ENCODE peak calls at places on chromosomes 16 and 17, in nine cellular contexts. A is GM12865, O is GM23338, V is transverse colon, C is AG10803, P is tibial artery, D is HFFc6, Z is heart left ventricle, B is neural crest cell. G is an unnamed sample.

GRCh38 chr16:76650579-76650978 is 373.4 kb downstream of the CNTNAP4 start:
- DNase-seq in A (no peak), O (no peak), V (no peak), C (no peak), P (no peak), D (no peak), Z (no peak), B (no peak), G (no peak)

GRCh38 chr17:72030067-72030899 is 90.5 kb upstream of the SOX9 start:
- DNase-seq in A (peak), O (peak), V (peak), C (peak), P (no peak), D (peak), Z (peak), B (peak), G (peak)

GRCh38 chr17:81241648-81242420 is 2.7 kb downstream of the NDUFAF8 start:
- DNase-seq in A (peak), O (peak), V (peak), C (peak), P (no peak), D (no peak), Z (peak), B (peak), G (peak)

GRCh38 chr17:78399693-78400144 is 21.3 kb downstream of the PGS1 start:
- DNase-seq in A (no peak), O (no peak), V (no peak), C (no peak), P (no peak), D (no peak), Z (no peak), B (no peak), G (no peak)

GRCh38 chr17:31554930-31555329 is 163.5 kb downstream of the RAB11FIP4 start:
- DNase-seq in A (no peak), O (no peak), V (no peak), C (peak), P (no peak), D (no peak), Z (no peak), B (no peak), G (no peak)

GRCh38 chr17:13601776-13602551 is at the start of gene HS3ST3A1:
- DNase-seq in A (no peak), O (peak), V (peak), C (peak), P (no peak), D (peak), Z (peak), B (peak), G (peak)

GRCh38 chr16:25643633-25644032 is 48.1 kb upstream of the HS3ST4 start:
- DNase-seq in A (peak), O (no peak), V (no peak), C (no peak), P (no peak), D (no peak), Z (no peak), B (no peak), G (no peak)

GRCh38 chr16:1610841-1611653 is 825 bp downstream of the IFT140 start:
- DNase-seq in A (peak), O (no peak), V (peak), C (no peak), P (no peak), D (no peak), Z (no peak), B (no peak), G (no peak)

GRCh38 chr16:19415918-19416317 is 1.8 kb upstream of the TMC5 start:
- DNase-seq in A (no peak), O (no peak), V (no peak), C (no peak), P (no peak), D (no peak), Z (no peak), B (no peak), G (no peak)

GRCh38 chr17:48310748-48311213 is 119.2 kb downstream of the SKAP1 start:
- DNase-seq in A (no peak), O (peak), V (no peak), C (no peak), P (no peak), D (no peak), Z (no peak), B (no peak), G (peak)

GRCh38 chr17:34412022-34412421 is 49.0 kb upstream of the CCL1 start:
- DNase-seq in A (no peak), O (no peak), V (no peak), C (no peak), P (no peak), D (no peak), Z (no peak), B (no peak), G (no peak)

GRCh38 chr16:4390266-4391260 is 18.9 kb downstream of the VASN start:
- DNase-seq in A (no peak), O (peak), V (no peak), C (no peak), P (no peak), D (no peak), Z (no peak), B (no peak), G (peak)

GRCh38 chr16:50539053-50539615 is 9.1 kb upstream of the NKD1 start:
- DNase-seq in A (no peak), O (no peak), V (no peak), C (no peak), P (no peak), D (no peak), Z (no peak), B (peak), G (no peak)

GRCh38 chr17:49104511-49105074 is 28.0 kb upstream of the B4GALNT2 start:
- DNase-seq in A (no peak), O (no peak), V (no peak), C (peak), P (no peak), D (peak), Z (no peak), B (no peak), G (no peak)

GRCh38 chr16:29927523-29927905 is 1.5 kb upstream of the KCTD13 start:
- DNase-seq in A (no peak), O (no peak), V (no peak), C (peak), P (no peak), D (no peak), Z (no peak), B (no peak), G (no peak)

GRCh38 chr17:42276609-42277341 is 584 bp upstream of the STAT5B start:
- DNase-seq in A (no peak), O (peak), V (peak), C (peak), P (peak), D (peak), Z (peak), B (peak), G (peak)

GRCh38 chr16:27426423-27427408 is 24.7 kb downstream of the IL21R start:
- DNase-seq in A (peak), O (peak), V (peak), C (peak), P (peak), D (peak), Z (peak), B (no peak), G (no peak)

GRCh38 chr16:57186630-57187507 is 740 bp downstream of the RSPRY1 start:
- DNase-seq in A (peak), O (peak), V (peak), C (peak), P (peak), D (peak), Z (peak), B (peak), G (peak)

GRCh38 chr16:15572329-15573001 is 70.5 kb downstream of the MARF1 start:
- DNase-seq in A (no peak), O (no peak), V (no peak), C (peak), P (no peak), D (peak), Z (no peak), B (no peak), G (no peak)

GRCh38 chr17:81135503-81136283 is 29.6 kb upstream of the PVALEF start:
- DNase-seq in A (no peak), O (no peak), V (no peak), C (no peak), P (no peak), D (no peak), Z (no peak), B (no peak), G (no peak)

DNA sequence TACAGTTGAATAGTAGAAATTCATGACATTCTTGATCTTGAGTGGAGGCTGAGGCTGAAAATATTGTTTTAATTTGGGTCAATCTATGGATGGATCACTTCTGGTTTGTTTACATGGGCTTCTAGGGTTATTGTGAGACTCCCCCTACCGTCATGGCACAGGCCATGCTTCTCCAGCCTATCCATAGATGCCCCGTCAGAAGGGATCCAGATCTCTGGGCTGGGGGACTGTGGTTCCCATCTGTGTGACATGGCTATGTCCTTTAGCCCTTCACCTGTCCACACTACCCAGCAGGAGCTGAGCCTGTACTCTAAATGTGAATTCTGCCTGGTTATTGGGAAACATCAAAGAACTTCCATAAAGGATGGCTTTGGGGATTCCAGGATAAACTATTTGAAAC is 160.4 kb downstream of the ABCC12 start:
- DNase-seq in A (no peak), O (no peak), V (no peak), C (no peak), P (no peak), D (no peak), Z (no peak), B (no peak), G (no peak)
- TF ChIP-seq CTCF in A (no peak), O (peak), V (no peak), C (peak), P (no peak), D (peak), Z (no peak), B (no peak), G (no peak)

GRCh38 chr17:51846561-51846960 is 312.0 kb downstream of the CA10 start:
- DNase-seq in A (no peak), O (no peak), V (no peak), C (no peak), P (no peak), D (no peak), Z (no peak), B (no peak), G (no peak)

GRCh38 chr17:51852603-51853002 is 305.9 kb downstream of the CA10 start:
- DNase-seq in A (no peak), O (no peak), V (no peak), C (no peak), P (no peak), D (no peak), Z (no peak), B (no peak), G (no peak)

GRCh38 chr17:51848451-51848850 is 310.1 kb downstream of the CA10 start:
- DNase-seq in A (no peak), O (no peak), V (no peak), C (no peak), P (no peak), D (no peak), Z (no peak), B (no peak), G (no peak)

GRCh38 chr17:51853857-51854256 is 304.7 kb downstream of the CA10 start:
- DNase-seq in A (no peak), O (no peak), V (peak), C (no peak), P (no peak), D (no peak), Z (no peak), B (no peak), G (no peak)

GRCh38 chr17:51850206-51850605 is 308.3 kb downstream of the CA10 start:
- DNase-seq in A (peak), O (peak), V (no peak), C (no peak), P (no peak), D (no peak), Z (no peak), B (no peak), G (no peak)
- TF ChIP-seq CTCF in A (no peak), O (peak), V (no peak), C (no peak), P (no peak), D (no peak), Z (no peak), B (peak), G (no peak)

GRCh38 chr16:85718682-85719081 is 29.9 kb upstream of the GINS2 start:
- DNase-seq in A (peak), O (peak), V (peak), C (no peak), P (no peak), D (no peak), Z (no peak), B (peak), G (peak)
- TF ChIP-seq CTCF in A (peak), O (peak), V (peak), C (peak), P (no peak), D (peak), Z (no peak), B (peak), G (peak)

GRCh38 chr16:47424846-47425245 is 36.0 kb downstream of the ITFG1 start:
- DNase-seq in A (no peak), O (peak), V (no peak), C (no peak), P (no peak), D (no peak), Z (no peak), B (peak), G (no peak)
- TF ChIP-seq CTCF in A (no peak), O (peak), V (no peak), C (no peak), P (no peak), D (no peak), Z (no peak), B (no peak), G (no peak)

G was measured in nephron progenitor cell.